ENCODE peak calls at places on chromosomes 11 and 22, in eight cellular contexts. T is kidney epithelial cell, S is AG10803, Q is GM23338, W is fibroblast of mammary gland, X is upper lobe of left lung, G is tibial nerve, U is stomach. E is an unnamed sample.

GRCh38 chr11:15532432-15532831 is 417.7 kb downstream of the INSC start:
- DNase-seq in X (no peak), G (no peak), T (no peak), Q (no peak), U (no peak), W (no peak), S (no peak), E (no peak)

GRCh38 chr22:50225200-50225969 is 19.4 kb downstream of the TUBGCP6 start:
- DNase-seq in T (no peak), G (no peak), X (peak), S (no peak), Q (no peak), U (no peak), W (no peak), E (no peak)

GRCh38 chr11:112087212-112087611 is 539 bp downstream of the SDHD start:
- DNase-seq in X (no peak), S (no peak), G (no peak), T (no peak), U (no peak), W (no peak), Q (peak), E (no peak)

GRCh38 chr11:6608726-6609501 is 3.1 kb downstream of the TAF10 start:
- DNase-seq in S (no peak), T (no peak), Q (no peak), U (no peak), X (no peak), G (no peak), W (peak), E (no peak)

GRCh38 chr22:24445481-24446290 is 18.3 kb downstream of the ADORA2A start:
- DNase-seq in T (no peak), G (no peak), S (no peak), W (no peak), X (no peak), U (no peak), Q (no peak), E (no peak)

GRCh38 chr11:127252321-127252720 is 251.8 kb upstream of the KIRREL3 start:
- DNase-seq in X (no peak), U (no peak), S (no peak), G (no peak), Q (no peak), T (no peak), W (no peak), E (no peak)

GRCh38 chr11:117998201-117998579 is 12.0 kb downstream of the IL10RA start:
- DNase-seq in X (no peak), U (no peak), G (no peak), T (no peak), W (no peak), S (no peak), Q (no peak), E (no peak)

GRCh38 chr11:77198440-77198849 is 70.4 kb downstream of the MYO7A start:
- DNase-seq in Q (peak), G (no peak), W (peak), S (no peak), X (peak), T (no peak), U (no peak), E (no peak)

GRCh38 chr11:36258730-36259360 is 30.4 kb downstream of the COMMD9 start:
- DNase-seq in U (peak), G (peak), S (peak), W (peak), T (peak), Q (peak), X (peak), E (peak)

GRCh38 chr11:117023178-117023577 is 75.0 kb downstream of the SIK3 start:
- DNase-seq in S (no peak), T (no peak), Q (no peak), W (no peak), U (no peak), X (no peak), G (no peak), E (no peak)

DNA sequence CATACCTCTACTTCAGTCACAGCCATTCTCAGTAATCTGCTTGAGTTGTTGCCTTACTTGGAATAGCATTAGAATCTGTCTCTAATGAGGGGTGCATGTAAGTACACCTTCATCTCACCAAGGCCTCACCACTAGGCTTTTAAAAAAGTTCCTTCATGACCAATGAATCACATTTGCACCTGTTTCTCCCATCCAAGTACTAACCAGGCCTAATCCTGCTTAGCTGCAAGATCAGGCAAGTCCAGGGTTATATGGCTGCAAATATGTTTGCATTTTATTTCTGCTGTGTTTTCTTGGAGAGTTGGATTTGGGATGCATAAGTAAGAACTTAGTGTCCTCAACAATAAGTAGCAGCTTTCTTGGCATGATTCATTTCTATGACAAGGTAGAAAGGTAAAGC is 66.9 kb downstream of the BBOX1 start:
- DNase-seq in W (no peak), X (no peak), Q (no peak), U (no peak), T (no peak), S (no peak), G (no peak), E (no peak)
- TF ChIP-seq CTCF in W (no peak), X (no peak), Q (no peak), U (no peak), T (no peak), S (no peak), G (no peak), E (no peak)

GRCh38 chr11:105611414-105611813 is 1.5 kb downstream of the GRIA4 start:
- DNase-seq in Q (no peak), S (no peak), X (no peak), U (no peak), T (no peak), G (no peak), W (no peak), E (no peak)
- H3K4me3 ChIP-seq in Q (peak), S (no peak), X (no peak), U (no peak), T (no peak), G (no peak), W (no peak), E (no peak)

DNA sequence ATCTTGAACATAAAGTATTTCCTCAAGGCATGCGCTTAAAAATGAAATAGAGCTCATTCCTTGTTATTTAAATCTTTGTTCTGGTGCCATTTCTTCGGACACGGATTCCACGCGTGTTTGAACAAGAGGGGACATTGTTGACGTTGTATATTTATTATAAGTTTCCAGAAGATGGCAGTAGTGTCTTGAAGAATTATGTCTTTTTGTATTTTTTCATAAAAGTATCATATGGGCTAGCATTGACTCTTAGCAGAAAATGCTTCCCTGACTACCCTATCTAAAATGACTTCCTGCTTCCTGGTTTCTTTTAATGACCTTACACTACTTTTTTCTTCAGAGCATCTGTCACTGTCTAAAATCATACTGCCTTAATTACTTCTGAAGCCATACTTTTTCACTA is 20.4 kb downstream of the BIRC2 start:
- DNase-seq in Q (no peak), G (no peak), T (no peak), S (peak), U (no peak), X (no peak), W (peak), E (peak)
- TF ChIP-seq CTCF in Q (no peak), G (no peak), T (no peak), S (peak), U (no peak), X (no peak), W (peak), E (peak)

GRCh38 chr11:26331911-26332571 is at the start of gene ANO3:
- DNase-seq in S (peak), T (peak), W (peak), U (peak), G (no peak), X (peak), Q (peak), E (peak)
- H3K4me3 ChIP-seq in S (peak), T (peak), W (peak), U (peak), G (peak), X (peak), Q (peak), E (peak)